ENCODE peak calls at places on chromosomes 11 and 22, in eight cellular contexts. E, J, F, X, Q, N, M and I are unnamed samples. For H3K9me3, the result is how much of the 10 kb centered on the place peaks cover.

GRCh38 chr22:46078241-46079092 is 71.9 kb upstream of the PPARA start:
- DNase-seq in E (no peak), J (no peak), F (no peak), X (peak), Q (peak), N (peak), M (peak), I (no peak)

GRCh38 chr11:134915212-134915611 is 503.2 kb upstream of the B3GAT1 start:
- DNase-seq in E (no peak), J (no peak), F (peak), X (peak), Q (no peak), N (no peak), M (peak), I (no peak)

GRCh38 chr11:94308024-94308423 is 3.6 kb downstream of the IZUMO1R start:
- DNase-seq in E (no peak), J (no peak), F (no peak), X (no peak), Q (no peak), N (no peak), M (no peak), I (no peak)

GRCh38 chr11:3000032-3000961 is 8.2 kb upstream of the NAP1L4 start:
- DNase-seq in E (no peak), J (no peak), F (peak), X (peak), Q (peak), N (peak), M (peak), I (no peak)

GRCh38 chr11:27040302-27041115 is at the start of gene BBOX1:
- DNase-seq in E (no peak), J (no peak), F (no peak), X (no peak), Q (peak), N (no peak), M (no peak), I (no peak)

GRCh38 chr11:35548925-35549561 is 23.6 kb upstream of the PAMR1 start:
- DNase-seq in E (no peak), J (no peak), F (no peak), X (no peak), Q (no peak), N (no peak), M (no peak), I (no peak)

GRCh38 chr11:35725880-35726279 is 63.3 kb downstream of the TRIM44 start:
- DNase-seq in E (no peak), J (no peak), F (peak), X (no peak), Q (no peak), N (no peak), M (peak), I (no peak)

GRCh38 chr11:12088047-12088481 is 22.3 kb upstream of the MICAL2 start:
- DNase-seq in E (no peak), J (no peak), F (peak), X (peak), Q (no peak), N (no peak), M (peak), I (no peak)

GRCh38 chr22:11616811-11617210 is 3911.2 kb upstream of the OR11H1 start:
- DNase-seq in E (no peak), J (no peak), F (no peak), X (no peak), Q (peak), N (no peak), M (no peak), I (no peak)

GRCh38 chr22:11613898-11614755 is 3913.9 kb upstream of the OR11H1 start:
- DNase-seq in E (no peak), J (no peak), F (no peak), X (no peak), Q (peak), N (no peak), M (no peak), I (no peak)
- H3K9me3 ChIP-seq in E (under half), J (under half), F (under half), X (under half), Q (under half), N (under half), M (under half), I (under half)

GRCh38 chr22:47593291-47593690 is 830.8 kb downstream of the TBC1D22A start:
- DNase-seq in E (no peak), J (no peak), F (no peak), X (no peak), Q (no peak), N (no peak), M (no peak), I (no peak)

GRCh38 chr22:47597041-47597440 is 834.6 kb downstream of the TBC1D22A start:
- DNase-seq in E (no peak), J (no peak), F (no peak), X (no peak), Q (no peak), N (no peak), M (no peak), I (no peak)

GRCh38 chr22:47596176-47596690 is 833.8 kb downstream of the TBC1D22A start:
- DNase-seq in E (no peak), J (no peak), F (no peak), X (no peak), Q (no peak), N (no peak), M (no peak), I (no peak)

GRCh38 chr22:47593911-47594311 is 831.5 kb downstream of the TBC1D22A start:
- DNase-seq in E (no peak), J (no peak), F (no peak), X (no peak), Q (no peak), N (no peak), M (no peak), I (no peak)

DNA sequence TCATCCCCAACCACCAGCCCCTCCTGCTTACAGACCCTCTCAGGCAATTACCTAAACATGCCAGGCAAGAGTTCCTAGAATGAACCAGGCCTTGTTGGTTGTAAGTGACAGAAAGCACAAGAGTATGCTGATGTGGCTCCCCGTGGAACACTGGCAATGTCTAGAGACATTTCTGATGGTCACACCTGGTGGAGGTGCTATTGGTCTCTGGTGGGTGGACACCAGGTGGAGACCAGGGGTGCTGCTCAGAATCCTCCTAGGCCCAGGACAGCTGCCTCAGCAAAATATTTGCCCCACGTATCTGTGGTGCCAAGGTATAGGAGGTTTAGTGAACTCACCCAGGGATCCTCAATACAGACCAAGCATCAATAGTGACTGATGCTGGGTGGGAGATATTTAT is 832.7 kb downstream of the TBC1D22A start:
- DNase-seq in E (no peak), J (no peak), F (no peak), X (no peak), Q (no peak), N (no peak), M (no peak), I (no peak)
- H3K9me3 ChIP-seq in E (under half), J (under half), F (under half), X (under half), Q (under half), N (under half), M (under half), I (under half)

GRCh38 chr11:101176381-101176780 is 46.8 kb upstream of the PGR start:
- DNase-seq in E (no peak), J (no peak), F (no peak), X (no peak), Q (no peak), N (no peak), M (no peak), I (no peak)

GRCh38 chr11:101185985-101186384 is 56.4 kb upstream of the PGR start:
- DNase-seq in E (no peak), J (no peak), F (no peak), X (no peak), Q (no peak), N (no peak), M (no peak), I (no peak)

DNA sequence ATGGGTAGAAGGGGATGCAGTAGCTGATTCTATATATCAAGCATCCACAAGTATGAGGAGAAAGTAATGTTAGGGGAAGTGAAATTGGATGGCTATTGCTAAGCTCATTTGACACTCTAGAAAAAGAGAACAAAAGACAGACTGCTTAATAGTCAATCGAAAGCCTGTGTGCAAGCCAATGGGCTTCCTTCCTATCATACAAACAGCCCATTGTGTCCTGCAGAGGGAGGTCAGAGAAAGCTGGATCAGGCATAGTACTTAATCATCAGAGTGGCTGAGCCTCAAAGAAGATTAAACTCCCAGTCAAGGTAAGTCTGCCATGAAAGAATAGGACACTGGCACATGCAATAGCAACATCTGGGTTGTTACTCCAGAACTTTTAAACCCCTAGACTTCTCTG is 50.9 kb upstream of the PGR start:
- DNase-seq in E (no peak), J (no peak), F (no peak), X (no peak), Q (no peak), N (no peak), M (no peak), I (no peak)
- H3K9me3 ChIP-seq in E (under half), J (under half), F (under half), X (under half), Q (under half), N (under half), M (under half), I (under half)

GRCh38 chr22:47448231-47449035 is 686.0 kb downstream of the TBC1D22A start:
- DNase-seq in E (no peak), J (no peak), F (no peak), X (no peak), Q (peak), N (no peak), M (no peak), I (no peak)
- H3K9me3 ChIP-seq in E (under half), J (under half), F (under half), X (under half), Q (under half), N (under half), M (under half), I (under half)

DNA sequence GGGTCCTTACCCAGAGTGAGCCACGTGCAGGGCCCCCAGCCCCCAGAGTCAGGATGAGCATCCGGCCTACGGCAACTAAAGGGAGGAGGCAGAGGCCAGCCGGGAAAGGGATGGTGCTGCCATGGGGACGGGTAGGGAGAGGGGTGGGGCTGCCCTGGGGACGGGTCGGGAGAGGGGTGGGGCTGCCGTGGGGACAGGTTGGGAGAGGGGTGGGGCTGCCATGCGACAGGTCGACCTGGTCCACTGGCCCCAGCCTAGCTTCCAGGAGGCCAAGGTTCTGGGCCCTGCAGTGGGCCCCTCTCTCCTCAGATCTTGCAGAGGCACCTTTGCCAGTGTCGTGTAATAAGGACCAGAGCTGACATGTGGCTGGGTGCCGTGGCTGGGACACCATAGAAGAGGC is 187.7 kb downstream of the BRD1 start:
- DNase-seq in E (no peak), J (no peak), F (no peak), X (no peak), Q (no peak), N (no peak), M (no peak), I (no peak)
- H3K9me3 ChIP-seq in E (under half), J (under half), F (under half), X (under half), Q (under half), N (under half), M (under half), I (under half)